ENCODE peak calls at places on chromosomes 11 and 22, in four cellular contexts. One of them, this sample, is unnamed.

GRCh38 chr11:67556244-67556643 is 27.4 kb upstream of the GSTP1 start:
- DNase-seq in AG04450: no peak
- DNase-seq in astrocyte of the spinal cord: no peak
- DNase-seq in heart right ventricle: no peak
- DNase-seq in this sample: no peak

GRCh38 chr11:69213315-69213714 is 57.6 kb downstream of the SMIM38 start:
- DNase-seq in AG04450: no peak
- DNase-seq in heart right ventricle: no peak
- DNase-seq in astrocyte of the spinal cord: no peak
- DNase-seq in this sample: no peak

GRCh38 chr11:126864934-126865333 is 135.6 kb downstream of the KIRREL3 start:
- DNase-seq in AG04450: no peak
- DNase-seq in heart right ventricle: no peak
- DNase-seq in astrocyte of the spinal cord: no peak
- DNase-seq in this sample: no peak

GRCh38 chr11:70892889-70893288 is 359.5 kb downstream of the SHANK2 start:
- DNase-seq in heart right ventricle: no peak
- DNase-seq in AG04450: no peak
- DNase-seq in astrocyte of the spinal cord: no peak
- DNase-seq in this sample: no peak

GRCh38 chr11:2531987-2532703 is 87.3 kb downstream of the KCNQ1 start:
- DNase-seq in AG04450: no peak
- DNase-seq in heart right ventricle: no peak
- DNase-seq in astrocyte of the spinal cord: no peak
- DNase-seq in this sample: no peak

GRCh38 chr11:35845860-35846259 is 98.0 kb upstream of the LDLRAD3 start:
- DNase-seq in astrocyte of the spinal cord: no peak
- DNase-seq in AG04450: no peak
- DNase-seq in heart right ventricle: no peak
- DNase-seq in this sample: no peak

GRCh38 chr11:42239102-42239501 is 779.6 kb upstream of the LRRC4C start:
- DNase-seq in AG04450: no peak
- DNase-seq in heart right ventricle: no peak
- DNase-seq in astrocyte of the spinal cord: peak
- DNase-seq in this sample: peak

GRCh38 chr11:63508009-63508408 is 2.1 kb downstream of the LGALS12 start:
- DNase-seq in astrocyte of the spinal cord: no peak
- DNase-seq in AG04450: no peak
- DNase-seq in heart right ventricle: peak
- DNase-seq in this sample: peak

GRCh38 chr11:74018331-74019005 is 9.6 kb upstream of the UCP3 start:
- DNase-seq in AG04450: peak
- DNase-seq in astrocyte of the spinal cord: peak
- DNase-seq in heart right ventricle: peak
- DNase-seq in this sample: peak

GRCh38 chr11:70928854-70929598 is 323.4 kb downstream of the SHANK2 start:
- DNase-seq in astrocyte of the spinal cord: no peak
- DNase-seq in heart right ventricle: no peak
- DNase-seq in AG04450: no peak
- DNase-seq in this sample: no peak

GRCh38 chr11:82757660-82758301 is 24.1 kb upstream of the FAM181B start:
- DNase-seq in AG04450: no peak
- DNase-seq in heart right ventricle: no peak
- DNase-seq in astrocyte of the spinal cord: no peak
- DNase-seq in this sample: no peak

GRCh38 chr11:60840711-60841430 is 1.0 kb upstream of the CCDC86 start:
- DNase-seq in AG04450: peak
- DNase-seq in heart right ventricle: peak
- DNase-seq in astrocyte of the spinal cord: peak
- DNase-seq in this sample: peak

GRCh38 chr11:6565325-6565724 is 38.1 kb downstream of the RRP8 start:
- DNase-seq in AG04450: no peak
- DNase-seq in heart right ventricle: no peak
- DNase-seq in astrocyte of the spinal cord: no peak
- DNase-seq in this sample: no peak

GRCh38 chr11:5983443-5983842 is 3.3 kb downstream of the OR52L1 start:
- DNase-seq in astrocyte of the spinal cord: no peak
- DNase-seq in AG04450: no peak
- DNase-seq in heart right ventricle: no peak
- DNase-seq in this sample: no peak

GRCh38 chr11:45655347-45655756 is 10.1 kb downstream of the CHST1 start:
- DNase-seq in astrocyte of the spinal cord: peak
- DNase-seq in heart right ventricle: peak
- DNase-seq in AG04450: peak
- DNase-seq in this sample: peak

GRCh38 chr11:14054708-14055107 is 92.2 kb downstream of the SPON1 start:
- DNase-seq in heart right ventricle: peak
- DNase-seq in astrocyte of the spinal cord: no peak
- DNase-seq in AG04450: no peak
- DNase-seq in this sample: peak

GRCh38 chr11:100930185-100930778 is 199.3 kb downstream of the PGR start:
- DNase-seq in astrocyte of the spinal cord: peak
- DNase-seq in heart right ventricle: peak
- DNase-seq in AG04450: no peak
- DNase-seq in this sample: peak

GRCh38 chr11:30346068-30346688 is 23.3 kb downstream of the ARL14EP start:
- DNase-seq in AG04450: peak
- DNase-seq in heart right ventricle: peak
- DNase-seq in astrocyte of the spinal cord: peak
- DNase-seq in this sample: peak

GRCh38 chr11:30345644-30346043 is 22.7 kb downstream of the ARL14EP start:
- DNase-seq in AG04450: no peak
- DNase-seq in heart right ventricle: no peak
- DNase-seq in astrocyte of the spinal cord: no peak
- DNase-seq in this sample: no peak

GRCh38 chr11:30348035-30348434 is 25.1 kb downstream of the ARL14EP start:
- DNase-seq in astrocyte of the spinal cord: no peak
- DNase-seq in AG04450: no peak
- DNase-seq in heart right ventricle: no peak
- DNase-seq in this sample: no peak

GRCh38 chr11:30342736-30343166 is 19.8 kb downstream of the ARL14EP start:
- DNase-seq in AG04450: no peak
- DNase-seq in astrocyte of the spinal cord: no peak
- DNase-seq in heart right ventricle: no peak
- DNase-seq in this sample: no peak

GRCh38 chr11:30344085-30344484 is 21.2 kb downstream of the ARL14EP start:
- DNase-seq in astrocyte of the spinal cord: no peak
- DNase-seq in heart right ventricle: no peak
- DNase-seq in AG04450: no peak
- DNase-seq in this sample: no peak
- H3K4me3 ChIP-seq in astrocyte of the spinal cord: no peak
- H3K4me3 ChIP-seq in heart right ventricle: no peak
- H3K4me3 ChIP-seq in AG04450: no peak
- H3K4me3 ChIP-seq in this sample: no peak

GRCh38 chr11:11988862-11989261 is 19.6 kb downstream of the DKK3 start:
- DNase-seq in AG04450: no peak
- DNase-seq in astrocyte of the spinal cord: no peak
- DNase-seq in heart right ventricle: no peak
- DNase-seq in this sample: no peak
- TF ChIP-seq CTCF in AG04450: peak
- TF ChIP-seq CTCF in astrocyte of the spinal cord: peak
- TF ChIP-seq CTCF in heart right ventricle: no peak
- TF ChIP-seq CTCF in this sample: peak

GRCh38 chr22:36466258-36466657 is 15.2 kb downstream of the TXN2 start:
- DNase-seq in heart right ventricle: no peak
- DNase-seq in astrocyte of the spinal cord: no peak
- DNase-seq in AG04450: no peak
- DNase-seq in this sample: no peak
- H3K4me3 ChIP-seq in heart right ventricle: no peak
- H3K4me3 ChIP-seq in astrocyte of the spinal cord: no peak
- H3K4me3 ChIP-seq in AG04450: no peak
- H3K4me3 ChIP-seq in this sample: no peak

GRCh38 chr11:83801799-83802198 is 515.6 kb upstream of the CCDC90B start:
- DNase-seq in AG04450: no peak
- DNase-seq in heart right ventricle: no peak
- DNase-seq in astrocyte of the spinal cord: no peak
- DNase-seq in this sample: no peak
- TF ChIP-seq CTCF in AG04450: no peak
- TF ChIP-seq CTCF in heart right ventricle: no peak
- TF ChIP-seq CTCF in astrocyte of the spinal cord: peak
- TF ChIP-seq CTCF in this sample: peak

GRCh38 chr11:96391698-96392307 is 2.0 kb downstream of the JRKL start:
- DNase-seq in AG04450: no peak
- DNase-seq in astrocyte of the spinal cord: peak
- DNase-seq in heart right ventricle: no peak
- DNase-seq in this sample: no peak
- H3K4me3 ChIP-seq in AG04450: no peak
- H3K4me3 ChIP-seq in astrocyte of the spinal cord: no peak
- H3K4me3 ChIP-seq in heart right ventricle: no peak
- H3K4me3 ChIP-seq in this sample: no peak

DNA sequence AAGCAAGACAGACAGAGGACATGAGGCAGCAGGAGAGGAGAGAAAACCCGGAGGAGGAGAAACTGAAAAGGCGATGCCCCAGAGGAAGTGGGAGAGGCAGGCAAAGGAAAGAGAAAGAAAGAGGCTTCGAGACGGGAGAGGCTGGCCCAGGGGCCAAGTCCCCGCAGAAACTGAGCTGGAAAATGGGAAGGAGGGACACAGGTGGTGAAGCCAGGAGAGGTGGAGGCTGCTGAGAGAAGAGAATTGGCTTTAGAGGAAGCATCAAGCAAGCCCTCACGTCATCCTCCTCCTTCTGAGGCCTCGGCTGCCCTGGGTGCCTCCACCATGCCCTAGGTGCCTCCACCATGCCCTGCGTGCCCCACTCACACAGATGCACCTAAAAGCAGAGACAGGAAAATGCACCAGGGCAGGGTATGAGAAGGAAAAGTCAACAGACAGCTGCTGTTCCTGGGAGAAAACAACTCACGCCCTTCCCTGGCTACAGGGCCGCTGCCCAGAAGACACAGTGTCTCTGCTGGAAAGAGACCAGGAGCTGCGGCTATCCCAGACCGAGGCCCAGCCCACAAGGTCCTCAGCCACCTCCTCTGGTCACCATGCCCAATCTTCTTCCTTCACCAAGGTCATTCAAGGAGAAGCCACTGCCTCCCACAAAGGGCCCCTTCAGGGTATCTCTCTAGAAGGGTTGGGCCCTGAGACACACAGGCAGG is 14.3 kb downstream of the FXYD6 start:
- DNase-seq in heart right ventricle: no peak
- DNase-seq in astrocyte of the spinal cord: no peak
- DNase-seq in AG04450: no peak
- DNase-seq in this sample: no peak
- TF ChIP-seq CTCF in heart right ventricle: no peak
- TF ChIP-seq CTCF in astrocyte of the spinal cord: no peak
- TF ChIP-seq CTCF in AG04450: no peak
- TF ChIP-seq CTCF in this sample: no peak

DNA sequence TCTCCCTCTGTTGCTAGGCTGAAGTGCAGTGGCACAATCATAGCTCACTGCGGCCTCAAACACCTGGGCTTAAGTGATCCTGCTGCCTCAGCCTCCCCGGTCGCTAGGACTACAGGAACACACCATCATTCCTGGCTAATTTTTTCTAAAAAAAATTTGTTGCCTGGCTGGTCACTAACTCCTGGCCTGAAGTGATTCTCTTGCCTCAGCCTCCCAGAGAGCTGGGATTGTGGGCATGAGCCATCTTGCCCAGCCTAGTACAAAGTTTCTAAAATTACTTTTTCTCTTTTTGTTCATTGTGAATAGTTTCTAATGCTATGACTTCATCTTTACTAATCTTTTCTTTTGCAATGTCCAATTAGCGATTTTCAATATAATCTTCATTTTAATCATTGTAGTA is 12.5 kb downstream of the RBM7 start:
- DNase-seq in AG04450: no peak
- DNase-seq in heart right ventricle: no peak
- DNase-seq in astrocyte of the spinal cord: no peak
- DNase-seq in this sample: no peak
- H3K4me3 ChIP-seq in AG04450: no peak
- H3K4me3 ChIP-seq in heart right ventricle: no peak
- H3K4me3 ChIP-seq in astrocyte of the spinal cord: no peak
- H3K4me3 ChIP-seq in this sample: no peak